ENCODE peak calls at places on chromosomes 13 and 19, in five cellular contexts. C, O, U, K and Y are unnamed samples. For H3K9me3, the result is how much of the 10 kb centered on the place peaks cover.

GRCh38 chr19:10503002-10503789 is at the start of gene KEAP1:
- DNase-seq in O (no peak), U (no peak), C (no peak), K (peak), Y (peak)

GRCh38 chr13:41029629-41030028 is 10.5 kb upstream of the ELF1 start:
- DNase-seq in U (no peak), O (no peak), C (no peak), K (peak), Y (no peak)

GRCh38 chr13:48505597-48506091 is 27.2 kb downstream of the RCBTB2 start:
- DNase-seq in C (peak), O (no peak), U (peak), K (no peak), Y (peak)

GRCh38 chr19:45472557-45473365 is 5.0 kb downstream of the FOSB start:
- DNase-seq in U (no peak), K (no peak), O (no peak), C (no peak), Y (no peak)

GRCh38 chr19:43078311-43078710 is 4.2 kb downstream of the PSG2 start:
- DNase-seq in K (peak), U (no peak), O (no peak), C (peak), Y (peak)

GRCh38 chr13:19155321-19155861 is 26.2 kb downstream of the TUBA3C start:
- DNase-seq in K (no peak), U (no peak), O (no peak), C (no peak), Y (no peak)

GRCh38 chr13:41311607-41312500 is 787 bp downstream of the NAA16 start:
- DNase-seq in K (peak), U (peak), C (peak), O (peak), Y (peak)

GRCh38 chr13:29679357-29680050 is 84.0 kb upstream of the SLC7A1 start:
- DNase-seq in K (no peak), O (no peak), U (no peak), C (no peak), Y (no peak)

GRCh38 chr19:48837586-48838191 is 1.4 kb upstream of the HSD17B14 start:
- DNase-seq in K (no peak), O (no peak), U (no peak), C (no peak), Y (no peak)

GRCh38 chr13:80040219-80040976 is 300.5 kb downstream of the SPRY2 start:
- DNase-seq in C (peak), O (no peak), U (no peak), K (peak), Y (peak)

GRCh38 chr19:56736571-56736970 is 65.0 kb upstream of the ZNF835 start:
- DNase-seq in U (no peak), K (no peak), C (no peak), O (no peak), Y (no peak)

GRCh38 chr13:76715621-76716020 is 170.6 kb downstream of the KCTD12 start:
- DNase-seq in K (no peak), U (no peak), C (no peak), O (no peak), Y (no peak)

GRCh38 chr13:113903361-113903760 is 39.5 kb upstream of the GAS6 start:
- DNase-seq in K (no peak), C (peak), O (no peak), U (no peak), Y (peak)

GRCh38 chr13:41942462-41943094 is 18.3 kb downstream of the VWA8 start:
- DNase-seq in U (no peak), C (peak), O (no peak), K (peak), Y (peak)

GRCh38 chr19:58563034-58563573 is 4.7 kb upstream of the UBE2M start:
- DNase-seq in K (no peak), C (no peak), O (peak), U (no peak), Y (no peak)

GRCh38 chr13:20749377-20749776 is 24.4 kb downstream of the EEF1AKMT1 start:
- DNase-seq in O (no peak), K (no peak), U (no peak), C (no peak), Y (no peak)
- H3K9me3 ChIP-seq in O (under half), K (under half), U (under half), C (under half), Y (under half)

GRCh38 chr19:6996810-6997209 is 24.4 kb downstream of the MBD3L2B start:
- DNase-seq in K (no peak), U (no peak), O (no peak), C (no peak), Y (no peak)
- H3K9me3 ChIP-seq in K (under half), U (under half), O (under half), C (under half), Y (under half)

GRCh38 chr19:53224606-53225005 is 30.1 kb downstream of the ZNF677 start:
- DNase-seq in U (no peak), K (no peak), C (no peak), O (no peak), Y (no peak)
- H3K9me3 ChIP-seq in U (under half), K (half or more), C (under half), O (half or more), Y (under half)

DNA sequence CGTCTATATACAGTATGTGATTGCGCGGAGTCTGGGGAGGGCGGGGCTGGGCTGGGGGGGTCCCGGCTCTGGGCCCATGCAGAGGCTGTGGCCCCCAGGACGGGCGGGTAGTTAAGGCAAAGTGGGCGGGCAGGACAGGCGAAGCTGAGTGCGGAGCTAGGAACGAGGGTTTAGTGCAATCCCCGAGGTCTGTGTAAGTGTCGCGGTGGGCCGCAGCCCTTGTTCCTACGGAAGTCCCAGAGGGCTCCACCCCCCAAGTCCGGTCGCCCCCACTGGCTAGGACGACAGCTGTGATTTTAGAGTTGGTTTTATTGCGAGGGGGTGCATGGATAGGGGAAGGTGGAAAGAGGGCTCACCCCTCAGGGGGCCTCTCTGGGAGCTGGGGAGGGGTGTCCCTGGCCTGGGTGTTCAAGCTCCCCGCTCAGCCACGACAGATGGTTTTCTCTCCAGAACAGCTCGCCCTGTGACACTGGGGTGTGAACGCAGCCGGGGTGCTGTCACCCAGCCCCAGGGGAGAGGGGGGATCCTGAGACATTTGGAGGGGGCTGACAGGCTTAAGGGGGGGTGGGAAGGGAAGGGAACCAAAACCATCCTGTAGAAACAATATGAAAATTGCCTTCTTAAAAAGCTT is 21.7 kb downstream of the ZBTB7A start:
- DNase-seq in U (no peak), K (no peak), C (no peak), O (peak), Y (no peak)
- H3K9me3 ChIP-seq in U (under half), K (under half), C (under half), O (under half), Y (under half)

GRCh38 chr13:73248154-73248553 is 189.3 kb downstream of the KLF5 start:
- DNase-seq in C (no peak), O (no peak), U (no peak), K (no peak), Y (no peak)

GRCh38 chr13:73248711-73249580 is 190.1 kb downstream of the KLF5 start:
- DNase-seq in K (peak), U (no peak), C (peak), O (no peak), Y (peak)

GRCh38 chr13:73254827-73255226 is 196.0 kb downstream of the KLF5 start:
- DNase-seq in K (peak), O (no peak), C (no peak), U (no peak), Y (no peak)

GRCh38 chr13:73250061-73250460 is 191.3 kb downstream of the KLF5 start:
- DNase-seq in O (no peak), U (no peak), C (no peak), K (no peak), Y (no peak)

GRCh38 chr13:73251866-73252265 is 193.1 kb downstream of the KLF5 start:
- DNase-seq in C (no peak), U (no peak), K (no peak), O (no peak), Y (no peak)
- H3K9me3 ChIP-seq in C (under half), U (under half), K (under half), O (under half), Y (under half)

DNA sequence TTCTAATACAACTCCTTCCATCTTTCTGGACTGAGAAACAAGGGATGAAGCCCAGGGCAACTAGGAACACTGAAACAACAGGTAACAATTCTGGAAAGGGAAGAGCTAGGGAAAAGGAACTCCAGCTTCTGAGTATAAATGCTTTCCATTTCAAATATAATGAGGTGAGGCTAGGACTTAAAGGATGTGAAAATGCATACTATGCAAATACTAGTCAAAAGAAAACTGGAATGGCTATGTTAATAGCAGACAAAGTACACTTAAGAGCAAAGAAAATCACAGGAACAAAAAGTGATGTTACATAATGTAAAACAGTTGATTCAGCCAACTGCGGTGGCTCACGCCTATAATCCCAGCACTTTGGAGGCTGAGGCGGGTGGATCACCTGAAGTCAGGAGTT is 6.3 kb downstream of the SIGLEC14 start:
- DNase-seq in U (no peak), C (no peak), O (no peak), K (no peak), Y (no peak)
- H3K9me3 ChIP-seq in U (under half), C (under half), O (under half), K (under half), Y (under half)

DNA sequence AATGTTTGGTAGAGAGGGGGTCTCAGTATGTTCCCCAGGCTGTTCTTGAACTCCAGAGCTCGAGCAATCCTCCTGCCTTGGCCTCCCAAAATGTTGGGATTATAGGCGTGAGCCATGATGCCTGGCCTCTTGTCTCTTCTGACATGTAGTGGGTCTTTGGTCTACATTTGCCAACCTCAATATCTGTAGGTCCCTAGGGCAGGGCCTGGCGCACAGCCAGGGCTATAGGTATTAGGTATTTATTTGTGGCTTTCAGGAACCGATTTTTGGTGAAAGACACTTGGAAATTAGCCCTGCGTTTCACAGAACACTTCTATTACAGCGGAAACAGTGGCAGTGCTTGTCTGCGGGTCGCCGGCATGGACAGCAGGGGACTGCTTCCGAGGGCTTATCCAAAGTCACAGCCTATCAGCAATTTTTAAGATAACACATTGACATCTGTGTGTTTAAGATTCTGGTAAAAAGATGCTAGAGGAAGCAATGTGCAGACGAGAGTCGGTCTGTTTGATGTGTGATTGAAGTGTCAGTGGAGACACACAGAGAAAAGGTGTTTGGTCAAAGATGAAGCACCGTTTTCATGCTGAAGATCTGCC is 14.5 kb downstream of the ZNF536 start:
- DNase-seq in U (no peak), C (no peak), K (no peak), O (no peak), Y (no peak)
- H3K9me3 ChIP-seq in U (under half), C (under half), K (under half), O (under half), Y (under half)